ENCODE peak calls at places on chromosome 9, in five cellular contexts. B is upper lobe of left lung, O is Panc1, P is tibial artery, S is spleen. A is an unnamed sample.

GRCh38 chr9:129439242-129439641 is 181.7 kb downstream of the C9orf50 start:
- DNase-seq in O (no peak), S (no peak), P (no peak), B (no peak), A (no peak)

GRCh38 chr9:69317894-69318293 is 7.1 kb upstream of the ENTREP1 start:
- DNase-seq in P (no peak), B (no peak), S (no peak), O (no peak), A (no peak)

GRCh38 chr9:76759726-76760125 is 4.5 kb upstream of the PCA3 start:
- DNase-seq in O (no peak), S (peak; percentile 74), B (no peak), P (no peak), A (no peak)

GRCh38 chr9:4068449-4068848 is 231.4 kb downstream of the GLIS3 start:
- DNase-seq in S (no peak), P (no peak), B (no peak), O (no peak), A (no peak)

GRCh38 chr9:108053555-108054061 is 564.0 kb upstream of the KLF4 start:
- DNase-seq in B (no peak), S (no peak), O (no peak), P (peak; percentile 81), A (peak; percentile 7)

GRCh38 chr9:16023466-16023865 is 470.6 kb downstream of the CCDC171 start:
- DNase-seq in S (no peak), P (no peak), B (no peak), O (no peak), A (no peak)

GRCh38 chr9:88533951-88534455 is 975 bp upstream of the NXNL2 start:
- DNase-seq in B (peak; percentile 88), O (no peak), S (peak; percentile 80), P (peak; percentile 76), A (peak; percentile 57)

GRCh38 chr9:124886866-124887492 is 25.0 kb downstream of the ARPC5L start:
- DNase-seq in B (no peak), S (no peak), P (no peak), O (no peak), A (no peak)

GRCh38 chr9:79630521-79631403 is 59.0 kb downstream of the TLE4 start:
- DNase-seq in B (no peak), P (no peak), S (no peak), O (no peak), A (no peak)

GRCh38 chr9:12640021-12640587 is 53.1 kb upstream of the TYRP1 start:
- DNase-seq in S (no peak), B (no peak), P (no peak), O (no peak), A (peak; percentile 27)

GRCh38 chr9:126705767-126706697 is 92.3 kb downstream of the LMX1B start:
- DNase-seq in S (peak; percentile 89), P (peak; percentile 69), B (no peak), O (no peak), A (peak; percentile 73)

GRCh38 chr9:72464819-72465218 is 56.6 kb upstream of the TMC1 start:
- DNase-seq in O (no peak), B (no peak), S (no peak), P (no peak), A (no peak)

GRCh38 chr9:2771661-2772060 is 54.4 kb downstream of the KCNV2 start:
- DNase-seq in B (no peak), P (no peak), S (no peak), O (no peak), A (no peak)

GRCh38 chr9:86041331-86041741 is 58.0 kb downstream of the GOLM1 start:
- DNase-seq in O (no peak), B (no peak), P (no peak), S (no peak), A (no peak)

GRCh38 chr9:93657331-93658111 is 81.1 kb downstream of the PHF2 start:
- DNase-seq in O (no peak), P (peak; percentile 56), S (peak; percentile 56), B (no peak), A (peak; percentile 3)

GRCh38 chr9:26786571-26786970 is 106.0 kb downstream of the CAAP1 start:
- DNase-seq in O (no peak), P (no peak), S (no peak), B (no peak), A (no peak)

GRCh38 chr9:34572092-34572491 is 17.4 kb downstream of the CNTFR start:
- DNase-seq in S (no peak), P (no peak), O (no peak), B (no peak), A (no peak)

GRCh38 chr9:2666569-2666968 is 45.0 kb downstream of the VLDLR start:
- DNase-seq in O (no peak), B (peak; percentile 49), S (no peak), P (no peak), A (no peak)

GRCh38 chr9:130352081-130352480 is 86.5 kb downstream of the HMCN2 start:
- DNase-seq in P (no peak), S (no peak), O (no peak), B (no peak), A (no peak)

GRCh38 chr9:123282343-123283047 is 14.1 kb upstream of the STRBP start:
- DNase-seq in O (no peak), P (no peak), B (no peak), S (no peak), A (no peak)

GRCh38 chr9:23341346-23341745 is 484.7 kb downstream of the ELAVL2 start:
- DNase-seq in P (no peak), O (no peak), S (no peak), B (no peak), A (no peak)

GRCh38 chr9:748861-749497 is 92.5 kb upstream of the DMRT1 start:
- DNase-seq in B (no peak), O (no peak), S (no peak), P (no peak), A (no peak)

GRCh38 chr9:2228132-2228531 is 213.0 kb downstream of the SMARCA2 start:
- DNase-seq in S (no peak), O (no peak), P (no peak), B (no peak), A (no peak)

GRCh38 chr9:124510650-124511425 is 3.6 kb upstream of the NR5A1 start:
- DNase-seq in S (no peak), O (no peak), P (no peak), B (no peak), A (no peak)

GRCh38 chr9:113523421-113524141 is 60.1 kb downstream of the RGS3 start:
- DNase-seq in S (peak; percentile 83), P (peak; percentile 86), B (no peak), O (no peak), A (no peak)

GRCh38 chr9:128786681-128787582 is at the start of gene TBC1D13:
- DNase-seq in O (no peak), B (peak; percentile 98), S (peak; percentile 97), P (peak; percentile 95), A (peak; percentile 95)

GRCh38 chr9:123775885-123776284 is 154.0 kb downstream of the DENND1A start:
- DNase-seq in B (no peak), S (no peak), P (no peak), O (no peak), A (no peak)

GRCh38 chr9:125851971-125852370 is 104.8 kb downstream of the PBX3 start:
- DNase-seq in B (no peak), S (no peak), O (no peak), P (no peak), A (no peak)

GRCh38 chr9:109098221-109098959 is 21.4 kb downstream of the TMEM245 start:
- DNase-seq in P (no peak), S (no peak), B (no peak), O (no peak), A (peak; percentile 47)

GRCh38 chr9:109101202-109101595 is 18.5 kb downstream of the TMEM245 start:
- DNase-seq in P (no peak), S (no peak), B (no peak), O (no peak), A (no peak)

GRCh38 chr9:109100543-109101201 is 19.1 kb downstream of the TMEM245 start:
- DNase-seq in P (no peak), S (no peak), B (no peak), O (no peak), A (no peak)

GRCh38 chr9:109098960-109099308 is 20.8 kb downstream of the TMEM245 start:
- DNase-seq in O (no peak), S (no peak), B (no peak), P (no peak), A (no peak)

DNA sequence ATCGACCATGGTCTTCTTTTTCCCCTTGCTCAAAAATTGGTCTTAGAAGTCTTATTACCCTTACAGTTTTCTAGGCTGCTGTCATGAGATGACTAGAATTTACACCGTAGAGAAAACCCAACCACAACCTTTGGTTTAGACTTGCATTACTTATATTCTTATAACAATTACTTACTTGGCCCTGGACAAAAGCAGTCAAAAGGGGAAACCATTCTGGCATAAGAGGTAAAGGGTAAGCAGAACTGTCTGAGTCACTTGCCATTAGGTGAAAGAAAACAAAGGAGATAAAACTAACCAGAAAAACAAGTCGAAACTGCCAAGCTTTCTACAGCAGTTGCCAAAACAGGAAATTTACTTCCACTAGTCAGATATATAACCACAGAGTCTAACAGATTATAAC is 17.9 kb downstream of the TMEM245 start:
- DNase-seq in P (no peak), S (no peak), O (no peak), B (no peak), A (no peak)
- H3K4me1 ChIP-seq in P (peaks cover 20% of the 10 kb centered on the region), S (peaks cover 39% of the 10 kb centered on the region), O (peaks cover 56% of the 10 kb centered on the region), B (peaks cover 42% of the 10 kb centered on the region), A (peaks cover 69% of the 10 kb centered on the region)

GRCh38 chr9:134230942-134231325 is 66.6 kb upstream of the RNU6ATAC start:
- DNase-seq in B (peak; percentile 79), S (no peak), O (no peak), P (no peak), A (no peak)
- H3K4me1 ChIP-seq in B (peaks cover 22% of the 10 kb centered on the region), S (peaks cover 63% of the 10 kb centered on the region), O (no peaks in the 10 kb centered on the region), P (no peaks in the 10 kb centered on the region), A (no peaks in the 10 kb centered on the region)

DNA sequence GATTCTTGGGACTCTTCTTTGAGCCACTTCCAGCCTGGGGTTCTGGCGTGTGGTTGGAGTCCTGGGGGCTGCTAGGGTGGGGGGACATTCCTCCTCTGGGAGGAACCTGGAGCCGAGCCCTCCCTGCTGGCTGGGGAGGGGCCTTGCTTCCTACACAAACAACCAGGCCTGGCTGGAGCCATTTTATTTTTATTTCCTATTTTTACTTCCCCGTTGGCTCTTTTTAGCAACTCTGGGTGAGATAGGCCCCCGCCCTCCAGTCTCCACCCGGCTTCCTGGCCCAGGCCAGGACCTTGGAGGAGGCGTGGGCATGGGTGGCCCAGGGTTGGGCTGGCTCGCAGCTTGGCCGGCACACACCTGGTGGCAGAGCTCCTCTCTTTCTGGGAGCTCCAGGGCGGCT is 15.1 kb downstream of the RXRA start:
- DNase-seq in P (peak; percentile 78), B (peak; percentile 85), S (peak; percentile 90), O (no peak), A (no peak)
- H3K4me1 ChIP-seq in P (peaks cover 82% of the 10 kb centered on the region), B (peaks cover 94% of the 10 kb centered on the region), S (peaks cover 100% of the 10 kb centered on the region), O (peaks cover 21% of the 10 kb centered on the region), A (no peaks in the 10 kb centered on the region)

GRCh38 chr9:74858753-74859414 is 28.8 kb downstream of the TRPM6 start:
- DNase-seq in S (no peak), O (no peak), P (no peak), B (no peak), A (no peak)

GRCh38 chr9:74861773-74862172 is 25.9 kb downstream of the TRPM6 start:
- DNase-seq in S (no peak), O (no peak), P (no peak), B (no peak), A (no peak)

DNA sequence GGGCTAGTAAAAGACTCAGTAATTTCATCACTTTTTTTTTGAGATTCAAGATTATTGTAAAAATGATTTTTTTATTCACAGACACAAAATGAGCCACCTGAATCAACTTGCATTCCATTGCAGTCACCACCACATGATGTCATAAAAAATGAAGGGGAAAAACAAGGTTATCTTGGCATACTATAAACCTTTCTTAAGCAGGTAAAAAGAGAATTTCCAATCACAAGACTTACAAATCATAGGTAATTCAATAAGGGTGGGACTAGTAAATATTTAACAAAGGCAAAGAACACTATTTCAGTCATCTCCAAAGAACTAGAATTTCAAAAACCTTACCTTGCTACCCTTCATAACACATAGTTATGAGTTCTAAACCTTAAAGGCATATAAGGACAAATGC is 30.7 kb downstream of the TRPM6 start:
- DNase-seq in P (no peak), O (no peak), B (no peak), S (no peak), A (no peak)
- H3K4me1 ChIP-seq in P (no peaks in the 10 kb centered on the region), O (no peaks in the 10 kb centered on the region), B (peaks cover 10% of the 10 kb centered on the region), S (peaks cover 5% of the 10 kb centered on the region), A (no peaks in the 10 kb centered on the region)